ENCODE peak calls at places on chromosome 3, in six cellular contexts. K is activated CD8-positive, alpha-beta memory T cell treated with anti-CD3 and anti-CD28 coated beads for 24 hours; V is activated naive CD4-positive, alpha-beta T cell treated with Interleukin-2 at 50 U/mL for 16 hours; T is upper lobe of right lung; B is HCEC 1CT; Y is dermis blood vessel endothelial cell. S is an unnamed sample.

GRCh38 chr3:72492240-72492639 is 356.0 kb downstream of the SHQ1 start:
- DNase-seq in K (no peak), V (no peak), T (no peak), B (peak), Y (no peak), S (no peak)

GRCh38 chr3:101836907-101837598 is 12.3 kb upstream of the NFKBIZ start:
- DNase-seq in K (no peak), V (no peak), T (no peak), B (peak), Y (peak), S (no peak)

GRCh38 chr3:148723591-148723990 is 25.9 kb downstream of the AGTR1 start:
- DNase-seq in K (no peak), V (no peak), T (no peak), B (peak), Y (no peak), S (no peak)

GRCh38 chr3:147361671-147362420 is 44.5 kb downstream of the ZIC4 start:
- DNase-seq in K (no peak), V (peak), T (peak), B (no peak), Y (peak), S (peak)

GRCh38 chr3:128084675-128085021 is 32.4 kb downstream of the SEC61A1 start:
- DNase-seq in K (no peak), V (no peak), T (peak), B (no peak), Y (no peak), S (no peak)

GRCh38 chr3:98780343-98780742 is 17.2 kb downstream of the ST3GAL6 start:
- DNase-seq in K (no peak), V (no peak), T (no peak), B (no peak), Y (peak), S (no peak)

GRCh38 chr3:15339786-15340215 is 7.4 kb upstream of the SH3BP5 start:
- DNase-seq in K (no peak), V (no peak), T (no peak), B (peak), Y (peak), S (no peak)

GRCh38 chr3:11385329-11385728 is 113.1 kb downstream of the ATG7 start:
- DNase-seq in K (no peak), V (no peak), T (no peak), B (no peak), Y (peak), S (no peak)

GRCh38 chr3:151538706-151539403 is 78.0 kb upstream of the IGSF10 start:
- DNase-seq in K (no peak), V (no peak), T (no peak), B (no peak), Y (no peak), S (no peak)

GRCh38 chr3:41199866-41200668 is 762 bp downstream of the CTNNB1 start:
- DNase-seq in K (peak), V (peak), T (peak), B (peak), Y (peak), S (peak)

GRCh38 chr3:176939022-176939817 is 258.1 kb downstream of the TBL1XR1 start:
- DNase-seq in K (no peak), V (peak), T (no peak), B (peak), Y (peak), S (peak)

GRCh38 chr3:12522721-12523120 is 22.6 kb downstream of the MKRN2OS start:
- DNase-seq in K (no peak), V (no peak), T (no peak), B (no peak), Y (no peak), S (no peak)

GRCh38 chr3:194328080-194328571 is 23.0 kb downstream of the CPN2 start:
- DNase-seq in K (no peak), V (no peak), T (no peak), B (no peak), Y (no peak), S (no peak)

GRCh38 chr3:172181936-172182708 is 142.7 kb downstream of the FNDC3B start:
- DNase-seq in K (no peak), V (no peak), T (no peak), B (peak), Y (peak), S (peak)

GRCh38 chr3:101091489-101091888 is 98.3 kb upstream of the ABI3BP start:
- DNase-seq in K (no peak), V (no peak), T (no peak), B (no peak), Y (no peak), S (no peak)

GRCh38 chr3:115160295-115160694 is 13.2 kb upstream of the ZBTB20 start:
- DNase-seq in K (no peak), V (no peak), T (no peak), B (no peak), Y (no peak), S (no peak)